ENCODE peak calls at places on chromosome 19, in ten cellular contexts. R is iPS DF 6.9; X is endodermal cell; Z is tibial nerve; A is body of pancreas; T is left ventricle myocardium inferior; L is psoas muscle; S is spleen; Q is tibial artery; E is CD8-positive, alpha-beta T cell. N is an unnamed sample. For H3K27me3, the result is how much of the 10 kb centered on the place peaks cover.

GRCh38 chr19:5048727-5049553 is 80.0 kb downstream of the KDM4B start:
- DNase-seq in R (no peak), X (no peak), Z (no peak), A (no peak), T (no peak), L (no peak), S (no peak), Q (peak), E (no peak), N (peak)

GRCh38 chr19:39356073-39356472 is 13.9 kb downstream of the SAMD4B start:
- DNase-seq in R (no peak), X (no peak), Z (no peak), A (no peak), T (no peak), L (no peak), S (no peak), Q (no peak), E (no peak), N (no peak)

GRCh38 chr19:38453596-38453995 is 20.1 kb downstream of the RYR1 start:
- DNase-seq in R (no peak), X (no peak), Z (no peak), A (no peak), T (no peak), L (no peak), S (no peak), Q (no peak), E (no peak), N (no peak)

GRCh38 chr19:18725755-18726416 is 42.4 kb downstream of the CRTC1 start:
- DNase-seq in R (no peak), X (peak), Z (peak), A (no peak), T (no peak), L (peak), S (no peak), Q (no peak), E (no peak), N (no peak)

GRCh38 chr19:11418518-11419506 is at the start of gene RGL3:
- DNase-seq in R (peak), X (peak), Z (no peak), A (peak), T (peak), L (peak), S (peak), Q (peak), E (no peak), N (peak)

GRCh38 chr19:21463449-21464105 is 41.8 kb upstream of the ZNF429 start:
- DNase-seq in R (peak), X (peak), Z (no peak), A (peak), T (peak), L (peak), S (peak), Q (no peak), E (peak), N (peak)

GRCh38 chr19:7507884-7508283 is 8.0 kb upstream of the ZNF358 start:
- DNase-seq in R (peak), X (peak), Z (peak), A (peak), T (peak), L (peak), S (peak), Q (peak), E (no peak), N (peak)

GRCh38 chr19:55386515-55386947 is 799 bp downstream of the RPL28 start:
- DNase-seq in R (no peak), X (no peak), Z (no peak), A (no peak), T (no peak), L (no peak), S (peak), Q (no peak), E (peak), N (no peak)

GRCh38 chr19:45275370-45275971 is 24.4 kb downstream of the MARK4 start:
- DNase-seq in R (no peak), X (no peak), Z (no peak), A (no peak), T (no peak), L (no peak), S (no peak), Q (no peak), E (no peak), N (no peak)

GRCh38 chr19:46975011-46975917 is 44.4 kb upstream of the NPAS1 start:
- DNase-seq in R (no peak), X (no peak), Z (no peak), A (no peak), T (no peak), L (no peak), S (no peak), Q (no peak), E (no peak), N (no peak)

GRCh38 chr19:39236527-39236926 is 8.3 kb downstream of the IFNL3 start:
- DNase-seq in R (no peak), X (no peak), Z (no peak), A (no peak), T (no peak), L (no peak), S (peak), Q (no peak), E (peak), N (no peak)

GRCh38 chr19:46840157-46840942 is 10.3 kb downstream of the AP2S1 start:
- DNase-seq in R (peak), X (peak), Z (peak), A (peak), T (no peak), L (peak), S (peak), Q (no peak), E (peak), N (no peak)

GRCh38 chr19:10908380-10908960 is 20.0 kb downstream of the YIPF2 start:
- DNase-seq in R (no peak), X (peak), Z (no peak), A (no peak), T (no peak), L (no peak), S (no peak), Q (no peak), E (no peak), N (no peak)

GRCh38 chr19:51501594-51502263 is at the start of gene SIGLEC12:
- DNase-seq in R (no peak), X (no peak), Z (peak), A (no peak), T (peak), L (no peak), S (peak), Q (no peak), E (no peak), N (no peak)

GRCh38 chr19:42088471-42089190 is 12.7 kb downstream of the ZNF574 start:
- DNase-seq in R (no peak), X (no peak), Z (no peak), A (no peak), T (no peak), L (peak), S (no peak), Q (no peak), E (no peak), N (peak)

GRCh38 chr19:13707901-13708300 is 56.4 kb upstream of the MRI1 start:
- DNase-seq in R (no peak), X (no peak), Z (no peak), A (no peak), T (no peak), L (no peak), S (no peak), Q (no peak), E (no peak), N (no peak)

GRCh38 chr19:4295972-4296771 is 6.0 kb downstream of the TMIGD2 start:
- DNase-seq in R (no peak), X (peak), Z (no peak), A (peak), T (no peak), L (no peak), S (no peak), Q (no peak), E (no peak), N (no peak)

GRCh38 chr19:50008532-50008931 is 16.6 kb downstream of the VRK3 start:
- DNase-seq in R (no peak), X (peak), Z (no peak), A (peak), T (peak), L (no peak), S (no peak), Q (no peak), E (no peak), N (no peak)

GRCh38 chr19:37941820-37942515 is 35.0 kb downstream of the SIPA1L3 start:
- DNase-seq in R (no peak), X (no peak), Z (no peak), A (no peak), T (no peak), L (no peak), S (peak), Q (no peak), E (no peak), N (no peak)

GRCh38 chr19:35790981-35791813 is 15.8 kb downstream of the ARHGAP33 start:
- DNase-seq in R (no peak), X (peak), Z (no peak), A (peak), T (no peak), L (no peak), S (no peak), Q (no peak), E (no peak), N (no peak)

GRCh38 chr19:1080360-1081161 is 13.6 kb downstream of the ARHGAP45 start:
- DNase-seq in R (no peak), X (no peak), Z (no peak), A (no peak), T (no peak), L (no peak), S (peak), Q (no peak), E (no peak), N (no peak)

GRCh38 chr19:16541526-16542044 is 652 bp downstream of the CHERP start:
- DNase-seq in R (no peak), X (peak), Z (no peak), A (no peak), T (no peak), L (peak), S (no peak), Q (no peak), E (no peak), N (no peak)

GRCh38 chr19:1177322-1178114 is 3.5 kb upstream of the SBNO2 start:
- DNase-seq in R (no peak), X (peak), Z (no peak), A (no peak), T (no peak), L (peak), S (no peak), Q (peak), E (no peak), N (peak)

GRCh38 chr19:29547361-29547960 is 21.7 kb downstream of the VSTM2B start:
- DNase-seq in R (no peak), X (no peak), Z (no peak), A (no peak), T (no peak), L (no peak), S (peak), Q (peak), E (no peak), N (no peak)

GRCh38 chr19:18946918-18947317 is 5.9 kb upstream of the HOMER3 start:
- DNase-seq in R (no peak), X (no peak), Z (no peak), A (no peak), T (no peak), L (no peak), S (no peak), Q (no peak), E (no peak), N (no peak)

GRCh38 chr19:58519087-58519354 is 589 bp downstream of the ZBTB45 start:
- DNase-seq in R (no peak), X (peak), Z (peak), A (peak), T (peak), L (peak), S (no peak), Q (peak), E (peak), N (peak)

GRCh38 chr19:2226051-2226839 is 9.9 kb downstream of the PLEKHJ1 start:
- DNase-seq in R (no peak), X (no peak), Z (no peak), A (no peak), T (no peak), L (no peak), S (no peak), Q (no peak), E (no peak), N (no peak)

GRCh38 chr19:13505761-13506549 is at the start of gene CACNA1A:
- DNase-seq in R (no peak), X (peak), Z (no peak), A (peak), T (no peak), L (no peak), S (no peak), Q (no peak), E (no peak), N (no peak)

GRCh38 chr19:38375748-38376147 is 1.4 kb downstream of the PSMD8 start:
- DNase-seq in R (no peak), X (no peak), Z (no peak), A (no peak), T (peak), L (peak), S (no peak), Q (no peak), E (no peak), N (no peak)

GRCh38 chr19:38653028-38653571 is 5.7 kb downstream of the ACTN4 start:
- DNase-seq in R (no peak), X (no peak), Z (no peak), A (peak), T (no peak), L (no peak), S (no peak), Q (peak), E (no peak), N (no peak)

GRCh38 chr19:1019980-1020867 is 699 bp downstream of the TMEM259 start:
- DNase-seq in R (no peak), X (no peak), Z (no peak), A (no peak), T (no peak), L (peak), S (peak), Q (no peak), E (no peak), N (peak)

GRCh38 chr19:49847731-49848696 is 2.9 kb upstream of the PTOV1 start:
- DNase-seq in R (no peak), X (no peak), Z (no peak), A (no peak), T (no peak), L (no peak), S (no peak), Q (no peak), E (no peak), N (no peak)

GRCh38 chr19:336067-336614 is 8.5 kb downstream of the MIER2 start:
- DNase-seq in R (no peak), X (no peak), Z (no peak), A (no peak), T (no peak), L (no peak), S (no peak), Q (no peak), E (no peak), N (peak)

GRCh38 chr19:1173160-1173844 is 766 bp downstream of the SBNO2 start:
- DNase-seq in R (no peak), X (peak), Z (no peak), A (no peak), T (no peak), L (peak), S (peak), Q (peak), E (no peak), N (peak)

GRCh38 chr19:49858591-49858985 is 7.6 kb downstream of the PTOV1 start:
- DNase-seq in R (no peak), X (no peak), Z (no peak), A (no peak), T (no peak), L (peak), S (no peak), Q (no peak), E (no peak), N (peak)

GRCh38 chr19:48746120-48746519 is 589 bp downstream of the IZUMO1 start:
- DNase-seq in R (no peak), X (no peak), Z (no peak), A (no peak), T (no peak), L (no peak), S (no peak), Q (no peak), E (no peak), N (no peak)
- H3K4me3 ChIP-seq in R (no peak), X (peak), Z (no peak), A (no peak), T (peak), L (peak), S (no peak), Q (no peak), E (no peak), N (no peak)

DNA sequence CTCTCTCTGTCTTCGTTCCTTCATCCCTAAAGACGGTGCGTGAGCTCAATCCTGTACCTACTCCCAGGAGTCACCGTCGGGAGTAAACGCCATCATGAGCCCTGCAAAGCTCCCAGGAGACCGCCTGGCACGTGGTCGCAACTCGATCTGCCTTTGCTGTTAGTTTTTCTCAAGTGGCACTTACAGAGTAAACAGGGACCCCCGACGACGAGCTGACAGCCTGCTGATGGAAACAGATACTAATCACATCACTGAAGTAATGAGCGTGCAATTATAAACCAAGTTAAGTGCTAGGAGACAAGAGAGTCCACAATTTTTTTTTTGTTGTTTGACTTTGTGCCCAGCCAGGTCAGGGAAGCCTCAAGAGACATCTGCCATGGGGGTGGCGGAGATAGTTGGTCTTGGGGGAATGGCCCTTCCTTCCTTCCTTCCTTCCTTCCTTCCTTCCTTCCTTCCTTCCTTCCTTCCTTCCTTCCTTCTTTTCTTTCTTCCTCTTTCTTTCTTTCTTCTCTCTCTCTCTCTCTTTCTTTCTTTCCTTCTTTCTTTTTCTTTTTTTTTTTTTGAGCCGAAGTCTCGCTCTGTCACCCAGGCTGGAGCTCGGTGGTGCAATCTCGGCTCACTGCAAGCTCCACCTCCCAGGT is 23.6 kb downstream of the CACNG6 start:
- DNase-seq in R (no peak), X (no peak), Z (no peak), A (no peak), T (no peak), L (no peak), S (no peak), Q (no peak), E (no peak), N (no peak)
- H3K27me3 ChIP-seq in R (under half), X (under half), Z (under half), A (under half), T (half or more), L (under half), S (under half), Q (under half), E (under half), N (under half)

DNA sequence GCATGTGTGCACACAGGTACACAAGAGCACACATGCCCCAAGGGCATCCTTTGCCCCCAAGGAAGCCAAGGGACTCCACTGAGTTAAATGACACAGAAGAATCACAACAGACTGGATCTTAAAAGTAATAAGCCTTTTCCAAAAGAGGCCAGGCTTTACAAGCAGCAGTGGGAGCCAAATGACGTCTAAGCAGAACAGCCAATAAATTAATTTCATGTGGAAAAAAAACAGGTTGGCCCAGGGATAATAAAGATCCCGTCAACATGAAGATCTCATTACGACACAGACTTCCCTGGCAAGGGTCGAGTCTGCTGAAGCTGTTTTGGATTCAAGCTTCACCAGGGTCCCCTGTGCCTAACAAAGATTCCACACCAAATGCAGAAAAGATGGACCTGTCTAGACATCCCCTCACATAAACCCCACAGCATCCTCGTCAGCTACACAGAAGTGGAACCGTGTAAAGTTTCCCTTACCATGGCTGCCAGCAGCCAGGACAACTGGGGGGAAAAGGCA is 215.1 kb upstream of the ZNF507 start:
- DNase-seq in R (no peak), X (no peak), Z (no peak), A (no peak), T (no peak), L (no peak), S (no peak), Q (no peak), E (no peak), N (no peak)
- H3K27ac ChIP-seq in R (no peak), X (no peak), Z (no peak), A (no peak), T (no peak), L (no peak), S (no peak), Q (no peak), E (no peak), N (no peak)

DNA sequence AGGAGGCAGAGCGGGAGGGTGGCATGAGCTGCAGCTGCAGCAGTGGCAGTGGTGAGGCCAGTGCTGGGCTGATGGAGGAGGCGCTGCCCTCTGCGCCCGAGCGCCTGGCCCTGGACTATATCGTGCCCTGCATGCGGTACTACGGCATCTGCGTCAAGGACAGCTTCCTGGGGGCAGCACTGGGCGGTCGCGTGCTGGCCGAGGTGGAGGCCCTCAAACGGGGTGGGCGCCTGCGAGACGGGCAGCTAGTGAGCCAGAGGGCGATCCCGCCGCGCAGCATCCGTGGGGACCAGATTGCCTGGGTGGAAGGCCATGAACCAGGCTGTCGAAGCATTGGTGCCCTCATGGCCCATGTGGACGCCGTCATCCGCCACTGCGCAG is 2.0 kb downstream of the EGLN2 start:
- DNase-seq in R (no peak), X (no peak), Z (no peak), A (no peak), T (no peak), L (no peak), S (peak), Q (no peak), E (no peak), N (peak)
- H3K4me3 ChIP-seq in R (no peak), X (peak), Z (peak), A (no peak), T (peak), L (peak), S (peak), Q (peak), E (peak), N (no peak)

GRCh38 chr19:8698433-8699063 is at the start of gene ACTL9:
- DNase-seq in R (no peak), X (no peak), Z (no peak), A (no peak), T (no peak), L (no peak), S (no peak), Q (no peak), E (no peak), N (no peak)
- H3K27me3 ChIP-seq in R (under half), X (under half), Z (under half), A (under half), T (half or more), L (under half), S (under half), Q (under half), E (under half), N (under half)